ENCODE peak calls at places on chromosomes 1 and 21, in four cellular contexts. One of them, this sample, is unnamed.

GRCh38 chr1:71823656-71824159 is 458.6 kb downstream of the NEGR1 start:
- DNase-seq in GM12878: no peak
- DNase-seq in HepG2: no peak
- DNase-seq in K562: no peak
- DNase-seq in this sample: no peak

GRCh38 chr1:100699744-100700143 is 19.8 kb upstream of the VCAM1 start:
- DNase-seq in GM12878: no peak
- DNase-seq in HepG2: no peak
- DNase-seq in K562: no peak
- DNase-seq in this sample: no peak

GRCh38 chr1:183674339-183674738 is 21.2 kb upstream of the APOBEC4 start:
- DNase-seq in GM12878: no peak
- DNase-seq in HepG2: no peak
- DNase-seq in K562: no peak
- DNase-seq in this sample: no peak

GRCh38 chr1:114861384-114861783 is 6.7 kb downstream of the SYCP1 start:
- DNase-seq in GM12878: no peak
- DNase-seq in HepG2: no peak
- DNase-seq in K562: no peak
- DNase-seq in this sample: no peak

GRCh38 chr1:35577071-35577998 is 4.2 kb downstream of the TFAP2E start:
- DNase-seq in GM12878: peak; percentile 40
- DNase-seq in HepG2: no peak
- DNase-seq in K562: no peak
- DNase-seq in this sample: no peak

GRCh38 chr1:151908228-151908691 is 1.1 kb downstream of the THEM4 start:
- DNase-seq in GM12878: no peak
- DNase-seq in HepG2: peak; percentile 13
- DNase-seq in K562: no peak
- DNase-seq in this sample: no peak

GRCh38 chr1:31548899-31549806 is 27.2 kb upstream of the TINAGL1 start:
- DNase-seq in GM12878: peak; percentile 91
- DNase-seq in HepG2: peak; percentile 79
- DNase-seq in K562: peak; percentile 90
- DNase-seq in this sample: peak; percentile 74

GRCh38 chr1:18676431-18676830 is 45.8 kb downstream of the PAX7 start:
- DNase-seq in GM12878: no peak
- DNase-seq in HepG2: peak; percentile 33
- DNase-seq in K562: no peak
- DNase-seq in this sample: no peak

GRCh38 chr1:212618466-212619210 is 10.1 kb downstream of the ATF3 start:
- DNase-seq in GM12878: no peak
- DNase-seq in HepG2: no peak
- DNase-seq in K562: no peak
- DNase-seq in this sample: no peak

GRCh38 chr1:54167422-54168139 is 14.8 kb upstream of the CDCP2 start:
- DNase-seq in GM12878: no peak
- DNase-seq in HepG2: no peak
- DNase-seq in K562: no peak
- DNase-seq in this sample: no peak

GRCh38 chr1:171563675-171564074 is 58.4 kb upstream of the MYOCOS start:
- DNase-seq in GM12878: no peak
- DNase-seq in HepG2: no peak
- DNase-seq in K562: no peak
- DNase-seq in this sample: no peak

GRCh38 chr1:109392788-109393580 is 4.7 kb downstream of the SORT1 start:
- DNase-seq in GM12878: no peak
- DNase-seq in HepG2: peak; percentile 98
- DNase-seq in K562: peak; percentile 39
- DNase-seq in this sample: peak; percentile 18

GRCh38 chr1:196323869-196324268 is 284.4 kb downstream of the KCNT2 start:
- DNase-seq in GM12878: no peak
- DNase-seq in HepG2: no peak
- DNase-seq in K562: no peak
- DNase-seq in this sample: no peak

GRCh38 chr1:100187912-100188311 is 9.9 kb upstream of the LRRC39 start:
- DNase-seq in GM12878: no peak
- DNase-seq in HepG2: peak; percentile 17
- DNase-seq in K562: no peak
- DNase-seq in this sample: no peak

GRCh38 chr1:97999320-97999719 is 78.5 kb upstream of the DPYD start:
- DNase-seq in GM12878: no peak
- DNase-seq in HepG2: no peak
- DNase-seq in K562: no peak
- DNase-seq in this sample: peak; percentile 57

GRCh38 chr1:46724991-46725735 is 6.2 kb upstream of the EFCAB14 start:
- DNase-seq in GM12878: peak; percentile 16
- DNase-seq in HepG2: peak; percentile 71
- DNase-seq in K562: peak; percentile 56
- DNase-seq in this sample: peak; percentile 80

GRCh38 chr1:39269791-39270342 is 65.4 kb downstream of the MACF1 start:
- DNase-seq in GM12878: peak; percentile 92
- DNase-seq in HepG2: peak; percentile 36
- DNase-seq in K562: no peak
- DNase-seq in this sample: no peak

GRCh38 chr1:181150273-181150672 is 61.8 kb downstream of the IER5 start:
- DNase-seq in GM12878: no peak
- DNase-seq in HepG2: no peak
- DNase-seq in K562: no peak
- DNase-seq in this sample: no peak

GRCh38 chr1:41482001-41482765 is 2.3 kb downstream of the EDN2 start:
- DNase-seq in GM12878: no peak
- DNase-seq in HepG2: no peak
- DNase-seq in K562: no peak
- DNase-seq in this sample: no peak

GRCh38 chr1:218344814-218345672 is at the start of gene TGFB2:
- DNase-seq in GM12878: no peak
- DNase-seq in HepG2: no peak
- DNase-seq in K562: peak; percentile 62
- DNase-seq in this sample: peak; percentile 92

GRCh38 chr21:33661146-33661545 is 18.8 kb downstream of the ITSN1 start:
- DNase-seq in GM12878: no peak
- DNase-seq in HepG2: no peak
- DNase-seq in K562: no peak
- DNase-seq in this sample: no peak

GRCh38 chr1:3578906-3579305 is 32.4 kb downstream of the MEGF6 start:
- DNase-seq in GM12878: no peak
- DNase-seq in HepG2: no peak
- DNase-seq in K562: no peak
- DNase-seq in this sample: no peak

GRCh38 chr21:28779914-28780313 is 212.8 kb downstream of the LTN1 start:
- DNase-seq in GM12878: no peak
- DNase-seq in HepG2: no peak
- DNase-seq in K562: no peak
- DNase-seq in this sample: no peak

DNA sequence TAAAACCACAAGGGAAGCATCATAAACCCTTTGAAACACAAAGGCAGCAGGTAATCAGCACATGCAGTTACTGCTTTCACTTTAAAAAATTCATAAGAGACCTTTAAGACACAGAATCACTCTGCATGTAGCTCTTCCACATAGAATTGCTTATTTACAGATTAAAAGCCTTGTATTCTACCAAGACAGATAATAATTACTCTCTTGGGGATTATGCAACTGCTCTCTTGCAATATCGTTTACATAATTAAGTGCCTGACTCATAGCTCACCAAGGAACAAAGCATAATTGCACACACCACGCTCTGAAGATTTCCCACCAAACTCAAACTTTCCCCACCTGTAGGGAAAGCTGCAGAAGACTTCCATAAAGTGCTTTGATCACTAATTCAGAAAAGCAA is 87.9 kb downstream of the VAV3 start:
- DNase-seq in GM12878: no peak
- DNase-seq in HepG2: no peak
- DNase-seq in K562: no peak
- DNase-seq in this sample: no peak
- TF ChIP-seq USF2 in GM12878: no peak
- TF ChIP-seq USF2 in HepG2: no peak
- TF ChIP-seq USF2 in K562: no peak
- TF ChIP-seq USF2 in this sample: no peak

GRCh38 chr1:64981602-64981981 is 15.2 kb upstream of the JAK1 start:
- DNase-seq in GM12878: no peak
- DNase-seq in HepG2: no peak
- DNase-seq in K562: no peak
- DNase-seq in this sample: no peak

GRCh38 chr1:64984106-64984505 is 17.8 kb upstream of the JAK1 start:
- DNase-seq in GM12878: no peak
- DNase-seq in HepG2: no peak
- DNase-seq in K562: peak; percentile 26
- DNase-seq in this sample: no peak

GRCh38 chr1:64984737-64985136 is 18.4 kb upstream of the JAK1 start:
- DNase-seq in GM12878: no peak
- DNase-seq in HepG2: no peak
- DNase-seq in K562: no peak
- DNase-seq in this sample: no peak

GRCh38 chr1:64982134-64982533 is 15.8 kb upstream of the JAK1 start:
- DNase-seq in GM12878: no peak
- DNase-seq in HepG2: peak; percentile 65
- DNase-seq in K562: no peak
- DNase-seq in this sample: peak; percentile 56

DNA sequence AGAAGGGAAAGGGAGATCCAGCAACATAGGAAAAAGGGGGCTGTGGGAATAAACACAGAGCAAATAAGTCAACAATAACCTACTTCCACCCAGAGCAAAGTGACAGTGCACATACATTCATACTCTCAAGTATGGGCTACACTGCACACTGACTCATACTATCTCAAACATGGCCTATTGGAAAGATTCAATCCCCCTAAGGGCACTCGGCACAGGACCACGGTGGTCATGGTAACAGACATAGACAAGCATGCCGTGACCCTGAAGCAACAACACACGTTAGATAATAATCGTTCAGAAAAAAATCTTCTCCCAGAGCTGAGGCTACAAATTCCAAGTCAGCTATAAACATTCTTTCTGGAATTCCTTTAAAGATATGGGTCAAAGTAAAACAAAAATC is 16.8 kb upstream of the JAK1 start:
- DNase-seq in GM12878: no peak
- DNase-seq in HepG2: peak; percentile 84
- DNase-seq in K562: no peak
- DNase-seq in this sample: peak; percentile 84
- TF ChIP-seq JUNB in GM12878: no peak
- TF ChIP-seq JUNB in HepG2: no peak
- TF ChIP-seq JUNB in K562: no peak
- TF ChIP-seq JUNB in this sample: peak; percentile 55

GRCh38 chr1:220700591-220701179 is 10.5 kb downstream of the C1orf115 start:
- DNase-seq in GM12878: no peak
- DNase-seq in HepG2: no peak
- DNase-seq in K562: no peak
- DNase-seq in this sample: no peak
- TF ChIP-seq USF2 in GM12878: no peak
- TF ChIP-seq USF2 in HepG2: no peak
- TF ChIP-seq USF2 in K562: no peak
- TF ChIP-seq USF2 in this sample: no peak

GRCh38 chr1:15352122-15352957 is 57.3 kb upstream of the EFHD2 start:
- DNase-seq in GM12878: no peak
- DNase-seq in HepG2: peak; percentile 80
- DNase-seq in K562: peak; percentile 56
- DNase-seq in this sample: peak; percentile 96
- TF ChIP-seq JUNB in GM12878: peak; percentile 30
- TF ChIP-seq JUNB in HepG2: no peak
- TF ChIP-seq JUNB in K562: peak; percentile 71
- TF ChIP-seq JUNB in this sample: peak; percentile 71

GRCh38 chr1:106536741-106537140 is 519.7 kb upstream of the PRMT6 start:
- DNase-seq in GM12878: no peak
- DNase-seq in HepG2: no peak
- DNase-seq in K562: no peak
- DNase-seq in this sample: no peak
- TF ChIP-seq USF2 in GM12878: no peak
- TF ChIP-seq USF2 in HepG2: no peak
- TF ChIP-seq USF2 in K562: no peak
- TF ChIP-seq USF2 in this sample: no peak